ENCODE peak calls at places on chromosomes 4 and X, in five cellular contexts. R, A, L, E and M are unnamed samples.

GRCh38 chrX:115408736-115409390 is 119.3 kb downstream of the LUZP4 start:
- DNase-seq in R (no peak), L (no peak), E (no peak), A (no peak), M (no peak)

GRCh38 chr4:25089058-25089763 is 58.5 kb upstream of the LGI2 start:
- DNase-seq in R (no peak), E (no peak), L (no peak), A (no peak), M (no peak)

GRCh38 chrX:65072590-65072989 is 96.3 kb upstream of the ZC4H2 start:
- DNase-seq in A (no peak), R (no peak), L (no peak), E (no peak), M (no peak)

GRCh38 chrX:134236690-134237362 is at the start of gene CCDC160:
- DNase-seq in A (no peak), L (no peak), E (peak), R (peak), M (no peak)

GRCh38 chr4:116385583-116385982 is 699.8 kb downstream of the TRAM1L1 start:
- DNase-seq in R (no peak), A (no peak), L (no peak), E (no peak), M (no peak)

GRCh38 chrX:47563801-47564315 is 2.9 kb downstream of the ARAF start:
- DNase-seq in L (no peak), R (no peak), E (no peak), A (no peak), M (no peak)

GRCh38 chr4:159445671-159446070 is 342.8 kb downstream of the RAPGEF2 start:
- DNase-seq in R (no peak), L (no peak), E (no peak), A (no peak), M (no peak)

GRCh38 chr4:29467044-29467717 is 1253.0 kb upstream of the PCDH7 start:
- DNase-seq in E (no peak), R (no peak), L (no peak), A (no peak), M (no peak)

GRCh38 chrX:24759786-24760185 is 66.1 kb downstream of the POLA1 start:
- DNase-seq in A (no peak), E (no peak), R (no peak), L (no peak), M (no peak)

GRCh38 chrX:45164021-45164621 is 36.6 kb downstream of the DIPK2B start:
- DNase-seq in A (no peak), E (no peak), L (no peak), R (no peak), M (no peak)

GRCh38 chr4:113094802-113095201 is 45.3 kb downstream of the ANK2 start:
- DNase-seq in R (no peak), A (no peak), L (no peak), E (no peak), M (no peak)

GRCh38 chr4:108849611-108850406 is 87.0 kb upstream of the ETNPPL start:
- DNase-seq in L (no peak), A (no peak), E (no peak), R (peak), M (no peak)

GRCh38 chr4:2284161-2284933 is 22.4 kb upstream of the MXD4 start:
- DNase-seq in L (no peak), A (no peak), R (no peak), E (no peak), M (no peak)

GRCh38 chr4:108031427-108032083 is 41.9 kb downstream of the HADH start:
- DNase-seq in L (no peak), R (peak), A (no peak), E (no peak), M (no peak)

GRCh38 chrX:153768311-153769157 is 4.5 kb downstream of the PLXNB3 start:
- DNase-seq in L (no peak), E (peak), R (no peak), A (no peak), M (no peak)

GRCh38 chr4:80986021-80986420 is 44.5 kb upstream of the BMP3 start:
- DNase-seq in E (no peak), R (no peak), L (no peak), A (no peak), M (no peak)

GRCh38 chr4:128924951-128925350 is 115.5 kb downstream of the JADE1 start:
- DNase-seq in A (no peak), E (no peak), R (no peak), L (no peak), M (no peak)

GRCh38 chr4:159504634-159505033 is 401.8 kb downstream of the RAPGEF2 start:
- DNase-seq in A (no peak), E (no peak), R (no peak), L (no peak), M (no peak)

GRCh38 chrX:108699368-108699767 is 37.0 kb downstream of the IRS4 start:
- DNase-seq in R (no peak), A (no peak), E (no peak), L (no peak), M (peak)

GRCh38 chr4:25867781-25868180 is 5.0 kb upstream of the SEL1L3 start:
- DNase-seq in E (no peak), L (no peak), R (no peak), A (no peak), M (no peak)

GRCh38 chrX:37060999-37061398 is 52.8 kb downstream of the FAM47C start:
- DNase-seq in L (no peak), R (peak), E (no peak), A (no peak), M (no peak)

GRCh38 chr4:5710962-5711478 is at the start of gene EVC:
- DNase-seq in A (no peak), E (peak), L (no peak), R (no peak), M (no peak)

GRCh38 chr4:127601029-127601428 is 31.7 kb upstream of the INTU start:
- DNase-seq in A (no peak), R (no peak), L (no peak), E (no peak), M (no peak)

GRCh38 chr4:139988863-139989765 is 164.9 kb downstream of the MAML3 start:
- DNase-seq in A (peak), L (peak), E (no peak), R (peak), M (no peak)

GRCh38 chr4:78645853-78646757 is 94.5 kb downstream of the ANXA3 start:
- DNase-seq in R (no peak), L (no peak), E (peak), A (no peak), M (no peak)

GRCh38 chrX:16222123-16222522 is 54.8 kb downstream of the MAGEB17 start:
- DNase-seq in A (no peak), L (no peak), E (no peak), R (no peak), M (no peak)

GRCh38 chr4:4182835-4183568 is 43.7 kb downstream of the OTOP1 start:
- DNase-seq in R (peak), A (no peak), L (no peak), E (no peak), M (no peak)

GRCh38 chr4:57077550-57078311 is 32.5 kb downstream of the IGFBP7 start:
- DNase-seq in L (no peak), E (no peak), R (no peak), A (no peak), M (no peak)

GRCh38 chrX:65407157-65407626 is 127.4 kb downstream of the LAS1L start:
- DNase-seq in A (no peak), E (no peak), L (no peak), R (peak), M (no peak)

GRCh38 chrX:112066813-112067212 is 15.8 kb downstream of the TRPC5 start:
- DNase-seq in A (no peak), E (no peak), L (no peak), R (no peak), M (no peak)